ENCODE peak calls at places on chromosomes 7 and 10, in seven cellular contexts. G is transverse colon, X is esophagus squamous epithelium, Y is body of pancreas, O is heart left ventricle, C is IMR-90, M is GM12892. B is an unnamed sample.

GRCh38 chr10:119203006-119203405 is 4.4 kb upstream of the GRK5 start:
- DNase-seq in G (no peak), X (no peak), O (no peak), Y (no peak), C (peak; percentile 84), M (no peak), B (peak; percentile 41)

GRCh38 chr7:121120921-121121320 is 132.4 kb downstream of the CPED1 start:
- DNase-seq in C (no peak), G (no peak), O (no peak), Y (no peak), X (no peak), M (no peak), B (no peak)

GRCh38 chr7:41013117-41013516 is 689.8 kb downstream of the INHBA start:
- DNase-seq in O (no peak), X (no peak), C (no peak), G (no peak), Y (no peak), M (no peak), B (no peak)

GRCh38 chr10:26437637-26438461 is at the start of gene APBB1IP:
- DNase-seq in O (peak; percentile 88), X (peak; percentile 39), M (no peak), G (peak; percentile 72), Y (peak; percentile 40), C (no peak), B (no peak)

GRCh38 chr10:99457808-99458207 is 27.4 kb upstream of the GOT1 start:
- DNase-seq in C (peak; percentile 71), M (no peak), X (no peak), G (no peak), O (no peak), Y (no peak), B (no peak)

GRCh38 chr10:42970451-42971250 is 106.2 kb upstream of the RET start:
- DNase-seq in X (no peak), C (no peak), Y (peak; percentile 3), G (no peak), M (no peak), O (no peak), B (no peak)

GRCh38 chr7:24877790-24878311 is 102.1 kb downstream of the OSBPL3 start:
- DNase-seq in Y (no peak), C (peak; percentile 42), X (no peak), G (peak; percentile 41), O (no peak), M (peak; percentile 12), B (no peak)

GRCh38 chr10:74460812-74461211 is 309.8 kb downstream of the ADK start:
- DNase-seq in X (no peak), Y (no peak), C (peak; percentile 22), G (no peak), M (no peak), O (no peak), B (no peak)

GRCh38 chr7:117750612-117751563 is 122.4 kb downstream of the CTTNBP2 start:
- DNase-seq in C (peak; percentile 50), G (no peak), O (no peak), X (no peak), M (no peak), Y (no peak), B (no peak)

GRCh38 chr10:49654036-49654693 is 25.3 kb upstream of the C10orf53 start:
- DNase-seq in Y (no peak), X (no peak), O (no peak), M (no peak), G (no peak), C (no peak), B (no peak)

GRCh38 chr10:30538086-30538485 is 91.5 kb downstream of the LYZL2 start:
- DNase-seq in M (no peak), C (peak; percentile 27), X (no peak), Y (no peak), O (no peak), G (no peak), B (peak; percentile 25)

GRCh38 chr7:136496526-136496925 is 371.9 kb upstream of the CHRM2 start:
- DNase-seq in Y (no peak), G (no peak), C (no peak), O (no peak), X (no peak), M (no peak), B (no peak)

GRCh38 chr10:102602272-102603045 is 41.8 kb upstream of the TRIM8 start:
- DNase-seq in M (no peak), C (no peak), O (no peak), G (no peak), Y (no peak), X (no peak), B (no peak)

GRCh38 chr10:123512881-123513822 is 153.0 kb upstream of the GPR26 start:
- DNase-seq in G (no peak), M (no peak), Y (no peak), C (no peak), O (no peak), X (no peak), B (no peak)

GRCh38 chr7:114481995-114482394 is 67.4 kb downstream of the FOXP2 start:
- DNase-seq in G (no peak), X (no peak), C (peak; percentile 69), O (no peak), Y (no peak), M (no peak), B (no peak)

GRCh38 chr7:107843184-107843583 is 40.2 kb upstream of the SLC26A3 start:
- DNase-seq in X (no peak), G (peak; percentile 77), C (no peak), O (no peak), M (no peak), Y (no peak), B (no peak)

GRCh38 chr7:41832936-41833335 is 130.0 kb upstream of the INHBA start:
- DNase-seq in C (no peak), Y (no peak), M (no peak), O (no peak), G (no peak), X (no peak), B (no peak)

GRCh38 chr7:80127412-80128150 is 7.0 kb upstream of the GNAI1 start:
- DNase-seq in M (no peak), Y (peak; percentile 44), O (no peak), X (no peak), G (no peak), C (no peak), B (no peak)

GRCh38 chr7:107857541-107857912 is 33.5 kb upstream of the DLD start:
- DNase-seq in M (no peak), G (no peak), Y (peak; percentile 44), C (peak; percentile 33), O (no peak), X (no peak), B (no peak)

GRCh38 chr7:38330861-38331709 is 57.6 kb upstream of the TARP start:
- DNase-seq in G (no peak), X (no peak), M (no peak), O (no peak), C (no peak), Y (no peak), B (no peak)

GRCh38 chr10:33376976-33377657 is 42.6 kb upstream of the NRP1 start:
- DNase-seq in M (no peak), Y (no peak), O (no peak), C (peak; percentile 85), X (no peak), G (no peak), B (no peak)

GRCh38 chr7:82562716-82563404 is 119.3 kb upstream of the CACNA2D1 start:
- DNase-seq in Y (no peak), O (no peak), C (peak; percentile 76), G (no peak), X (no peak), M (no peak), B (no peak)

GRCh38 chr10:110491346-110491745 is 6.4 kb upstream of the DUSP5 start:
- DNase-seq in C (no peak), G (no peak), X (no peak), Y (no peak), O (no peak), M (no peak), B (no peak)

GRCh38 chr7:16604054-16604453 is 41.5 kb downstream of the ANKMY2 start:
- DNase-seq in X (no peak), M (no peak), Y (no peak), O (no peak), G (no peak), C (no peak), B (no peak)

GRCh38 chr10:36888925-36889573 is 236.3 kb upstream of the ANKRD30A start:
- DNase-seq in M (peak; percentile 6), Y (peak; percentile 30), G (peak; percentile 13), X (no peak), C (peak; percentile 3), O (no peak), B (peak; percentile 4)

GRCh38 chr7:74174606-74175082 is 488 bp downstream of the EIF4H start:
- DNase-seq in X (no peak), Y (peak; percentile 58), M (peak; percentile 32), C (peak; percentile 51), G (peak; percentile 48), O (peak; percentile 49), B (peak; percentile 27)

DNA sequence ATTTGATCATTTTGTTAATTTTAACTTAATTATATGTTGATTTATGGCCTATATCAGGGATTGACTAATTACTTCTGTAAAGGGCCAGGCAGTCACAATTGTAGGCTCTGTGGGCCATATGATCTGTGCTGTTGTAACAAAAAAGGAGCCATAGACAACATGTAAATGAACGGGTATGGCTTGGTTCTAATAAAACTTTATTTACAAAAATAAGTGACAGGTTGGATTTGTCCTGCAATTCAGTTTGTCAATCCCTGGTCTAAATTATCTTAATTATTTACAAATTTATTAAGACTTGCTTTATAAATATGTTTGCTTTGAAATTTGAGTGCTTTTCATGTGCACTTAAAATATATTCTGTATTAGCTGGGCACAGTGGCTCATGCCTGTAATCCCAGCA is 2.9 kb upstream of the HK1 start:
- DNase-seq in C (no peak), X (no peak), M (no peak), Y (no peak), O (no peak), G (no peak), B (no peak)
- TF ChIP-seq POLR2A in C (no peak), X (no peak), M (no peak), Y (no peak), O (no peak), G (no peak), B (no peak)

GRCh38 chr10:46293832-46294640 is 7.2 kb downstream of the ANTXRL start:
- DNase-seq in C (no peak), M (no peak), O (peak; percentile 16), Y (peak; percentile 53), G (peak; percentile 15), X (no peak), B (no peak)
- TF ChIP-seq POLR2A in C (no peak), M (no peak), O (no peak), Y (no peak), G (no peak), X (no peak), B (no peak)

GRCh38 chr7:138000081-138000701 is 1.7 kb downstream of the CREB3L2 start:
- DNase-seq in O (peak; percentile 66), Y (peak; percentile 59), G (peak; percentile 58), X (no peak), C (peak; percentile 98), M (no peak), B (no peak)
- TF ChIP-seq POLR2A in O (peak; percentile 39), Y (no peak), G (peak; percentile 23), X (no peak), C (peak; percentile 83), M (no peak), B (no peak)

DNA sequence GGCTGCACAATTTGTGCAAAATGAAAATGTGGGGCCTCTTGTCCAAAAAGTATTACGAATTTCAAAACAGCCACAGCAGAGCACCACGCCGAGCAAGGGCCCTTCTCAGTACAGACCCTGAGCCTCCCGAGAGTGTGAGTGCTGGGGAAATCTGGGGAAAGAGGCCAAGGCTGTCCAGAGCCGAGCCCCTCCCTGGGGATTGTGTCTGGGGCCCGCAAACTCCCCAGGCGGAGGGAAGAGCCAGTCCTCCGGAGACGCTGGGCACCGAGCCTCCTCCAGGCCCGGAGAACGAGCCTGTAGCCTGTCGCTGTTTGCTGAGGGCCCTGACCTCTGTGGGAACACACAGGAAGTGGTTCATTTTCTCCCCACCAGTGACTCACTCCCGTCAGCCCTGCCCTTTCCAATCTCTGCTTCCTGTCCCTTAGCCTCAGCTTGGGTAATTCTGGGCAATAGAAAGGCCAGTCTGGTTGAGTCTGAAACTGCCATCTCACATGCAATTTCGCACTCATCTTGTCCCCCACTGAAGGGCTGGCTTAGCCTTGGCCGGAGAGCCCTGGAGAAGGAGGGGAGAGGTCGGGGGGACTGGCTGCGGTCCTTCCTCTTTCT is 19.5 kb upstream of the GNA12 start:
- DNase-seq in G (peak; percentile 72), C (peak; percentile 97), O (peak; percentile 89), X (peak; percentile 37), M (peak; percentile 68), Y (peak; percentile 53), B (peak; percentile 94)
- TF ChIP-seq POLR2A in G (peak; percentile 31), C (peak; percentile 87), O (peak; percentile 67), X (peak; percentile 26), M (peak; percentile 96), Y (no peak), B (peak; percentile 80)